ENCODE peak calls at places on chromosomes 12 and 14, in seven cellular contexts. One of them, this sample, is unnamed.
A peak's percentile ranks its signal among the peaks of the same experiment; 100 is the strongest.

GRCh38 chr14:104341532-104342434 is 203.4 kb downstream of the KIF26A start:
- DNase-seq in kidney tubule cell: peak; percentile 59
- DNase-seq in nucleus accumbens: no peak
- DNase-seq in stimulated activated CD4-positive, alpha-beta T cell treated with anti-CD3 and anti-CD28 coated beads, Interleukin-12 subunit alpha, Interleukin-12 subunit beta, amount 100 ng/mL, for 4 hours: no peak
- DNase-seq in Right ventricle myocardium inferior: no peak
- DNase-seq in astrocyte: no peak
- DNase-seq in fibroblast of pulmonary artery: peak; percentile 11
- DNase-seq in this sample: peak; percentile 50

GRCh38 chr14:60724080-60724618 is at the start of gene SIX4:
- DNase-seq in kidney tubule cell: peak; percentile 91
- DNase-seq in nucleus accumbens: peak; percentile 16
- DNase-seq in stimulated activated CD4-positive, alpha-beta T cell treated with anti-CD3 and anti-CD28 coated beads, Interleukin-12 subunit alpha, Interleukin-12 subunit beta, amount 100 ng/mL, for 4 hours: no peak
- DNase-seq in Right ventricle myocardium inferior: peak; percentile 75
- DNase-seq in astrocyte: peak; percentile 83
- DNase-seq in fibroblast of pulmonary artery: peak; percentile 78
- DNase-seq in this sample: peak; percentile 72

GRCh38 chr14:70822706-70823185 is 13.4 kb upstream of the MAP3K9 start:
- DNase-seq in kidney tubule cell: peak; percentile 27
- DNase-seq in nucleus accumbens: no peak
- DNase-seq in stimulated activated CD4-positive, alpha-beta T cell treated with anti-CD3 and anti-CD28 coated beads, Interleukin-12 subunit alpha, Interleukin-12 subunit beta, amount 100 ng/mL, for 4 hours: no peak
- DNase-seq in Right ventricle myocardium inferior: no peak
- DNase-seq in astrocyte: no peak
- DNase-seq in fibroblast of pulmonary artery: peak; percentile 39
- DNase-seq in this sample: peak; percentile 64

GRCh38 chr14:101508196-101508947 is 52.9 kb upstream of the DIO3 start:
- DNase-seq in kidney tubule cell: no peak
- DNase-seq in nucleus accumbens: no peak
- DNase-seq in stimulated activated CD4-positive, alpha-beta T cell treated with anti-CD3 and anti-CD28 coated beads, Interleukin-12 subunit alpha, Interleukin-12 subunit beta, amount 100 ng/mL, for 4 hours: no peak
- DNase-seq in Right ventricle myocardium inferior: peak; percentile 45
- DNase-seq in astrocyte: no peak
- DNase-seq in fibroblast of pulmonary artery: no peak
- DNase-seq in this sample: no peak

GRCh38 chr12:113227169-113227568 is 5.9 kb downstream of the TPCN1 start:
- DNase-seq in kidney tubule cell: no peak
- DNase-seq in nucleus accumbens: no peak
- DNase-seq in stimulated activated CD4-positive, alpha-beta T cell treated with anti-CD3 and anti-CD28 coated beads, Interleukin-12 subunit alpha, Interleukin-12 subunit beta, amount 100 ng/mL, for 4 hours: no peak
- DNase-seq in Right ventricle myocardium inferior: no peak
- DNase-seq in astrocyte: no peak
- DNase-seq in fibroblast of pulmonary artery: no peak
- DNase-seq in this sample: peak; percentile 68

GRCh38 chr14:105472496-105472991 is 2.1 kb upstream of the CRIP2 start:
- DNase-seq in kidney tubule cell: no peak
- DNase-seq in nucleus accumbens: no peak
- DNase-seq in stimulated activated CD4-positive, alpha-beta T cell treated with anti-CD3 and anti-CD28 coated beads, Interleukin-12 subunit alpha, Interleukin-12 subunit beta, amount 100 ng/mL, for 4 hours: no peak
- DNase-seq in Right ventricle myocardium inferior: peak; percentile 88
- DNase-seq in astrocyte: no peak
- DNase-seq in fibroblast of pulmonary artery: no peak
- DNase-seq in this sample: peak; percentile 89

GRCh38 chr12:6620137-6620884 is 13.1 kb upstream of the CHD4 start:
- DNase-seq in kidney tubule cell: peak; percentile 53
- DNase-seq in nucleus accumbens: no peak
- DNase-seq in stimulated activated CD4-positive, alpha-beta T cell treated with anti-CD3 and anti-CD28 coated beads, Interleukin-12 subunit alpha, Interleukin-12 subunit beta, amount 100 ng/mL, for 4 hours: peak; percentile 59
- DNase-seq in Right ventricle myocardium inferior: peak; percentile 76
- DNase-seq in astrocyte: peak; percentile 21
- DNase-seq in fibroblast of pulmonary artery: peak; percentile 71
- DNase-seq in this sample: peak; percentile 70

GRCh38 chr12:110107369-110108281 is 16.5 kb upstream of the IFT81 start:
- DNase-seq in kidney tubule cell: peak; percentile 48
- DNase-seq in nucleus accumbens: no peak
- DNase-seq in stimulated activated CD4-positive, alpha-beta T cell treated with anti-CD3 and anti-CD28 coated beads, Interleukin-12 subunit alpha, Interleukin-12 subunit beta, amount 100 ng/mL, for 4 hours: no peak
- DNase-seq in Right ventricle myocardium inferior: no peak
- DNase-seq in astrocyte: peak; percentile 98
- DNase-seq in fibroblast of pulmonary artery: peak; percentile 92
- DNase-seq in this sample: no peak

GRCh38 chr14:88553886-88554457 is 835 bp downstream of the PTPN21 start:
- DNase-seq in kidney tubule cell: no peak
- DNase-seq in nucleus accumbens: no peak
- DNase-seq in stimulated activated CD4-positive, alpha-beta T cell treated with anti-CD3 and anti-CD28 coated beads, Interleukin-12 subunit alpha, Interleukin-12 subunit beta, amount 100 ng/mL, for 4 hours: no peak
- DNase-seq in Right ventricle myocardium inferior: no peak
- DNase-seq in astrocyte: peak; percentile 22
- DNase-seq in fibroblast of pulmonary artery: peak; percentile 27
- DNase-seq in this sample: peak; percentile 28

GRCh38 chr14:63421226-63421625 is 102.5 kb upstream of the GPHB5 start:
- DNase-seq in kidney tubule cell: no peak
- DNase-seq in nucleus accumbens: no peak
- DNase-seq in stimulated activated CD4-positive, alpha-beta T cell treated with anti-CD3 and anti-CD28 coated beads, Interleukin-12 subunit alpha, Interleukin-12 subunit beta, amount 100 ng/mL, for 4 hours: no peak
- DNase-seq in Right ventricle myocardium inferior: no peak
- DNase-seq in astrocyte: no peak
- DNase-seq in fibroblast of pulmonary artery: no peak
- DNase-seq in this sample: no peak

GRCh38 chr12:73598626-73599025 is 939.0 kb upstream of the ATXN7L3B start:
- DNase-seq in kidney tubule cell: no peak
- DNase-seq in nucleus accumbens: no peak
- DNase-seq in stimulated activated CD4-positive, alpha-beta T cell treated with anti-CD3 and anti-CD28 coated beads, Interleukin-12 subunit alpha, Interleukin-12 subunit beta, amount 100 ng/mL, for 4 hours: no peak
- DNase-seq in Right ventricle myocardium inferior: no peak
- DNase-seq in astrocyte: peak; percentile 8
- DNase-seq in fibroblast of pulmonary artery: no peak
- DNase-seq in this sample: no peak

GRCh38 chr12:45775964-45776363 is 46.5 kb downstream of the ARID2 start:
- DNase-seq in kidney tubule cell: no peak
- DNase-seq in nucleus accumbens: no peak
- DNase-seq in stimulated activated CD4-positive, alpha-beta T cell treated with anti-CD3 and anti-CD28 coated beads, Interleukin-12 subunit alpha, Interleukin-12 subunit beta, amount 100 ng/mL, for 4 hours: no peak
- DNase-seq in Right ventricle myocardium inferior: no peak
- DNase-seq in astrocyte: no peak
- DNase-seq in fibroblast of pulmonary artery: no peak
- DNase-seq in this sample: no peak

GRCh38 chr12:61513972-61514371 is 746.2 kb upstream of the USP15 start:
- DNase-seq in kidney tubule cell: no peak
- DNase-seq in nucleus accumbens: no peak
- DNase-seq in stimulated activated CD4-positive, alpha-beta T cell treated with anti-CD3 and anti-CD28 coated beads, Interleukin-12 subunit alpha, Interleukin-12 subunit beta, amount 100 ng/mL, for 4 hours: no peak
- DNase-seq in Right ventricle myocardium inferior: no peak
- DNase-seq in astrocyte: no peak
- DNase-seq in fibroblast of pulmonary artery: no peak
- DNase-seq in this sample: no peak

GRCh38 chr12:57005980-57006808 is at the start of gene ZBTB39:
- DNase-seq in kidney tubule cell: peak; percentile 70
- DNase-seq in nucleus accumbens: peak; percentile 32
- DNase-seq in stimulated activated CD4-positive, alpha-beta T cell treated with anti-CD3 and anti-CD28 coated beads, Interleukin-12 subunit alpha, Interleukin-12 subunit beta, amount 100 ng/mL, for 4 hours: peak; percentile 64
- DNase-seq in Right ventricle myocardium inferior: peak; percentile 77
- DNase-seq in astrocyte: peak; percentile 13
- DNase-seq in fibroblast of pulmonary artery: peak; percentile 55
- DNase-seq in this sample: peak; percentile 73

GRCh38 chr12:6254491-6254890 is 54.3 kb downstream of the CD9 start:
- DNase-seq in kidney tubule cell: no peak
- DNase-seq in nucleus accumbens: no peak
- DNase-seq in stimulated activated CD4-positive, alpha-beta T cell treated with anti-CD3 and anti-CD28 coated beads, Interleukin-12 subunit alpha, Interleukin-12 subunit beta, amount 100 ng/mL, for 4 hours: no peak
- DNase-seq in Right ventricle myocardium inferior: no peak
- DNase-seq in astrocyte: no peak
- DNase-seq in fibroblast of pulmonary artery: no peak
- DNase-seq in this sample: no peak

GRCh38 chr12:100718212-100718611 is 76.4 kb upstream of the ANO4 start:
- DNase-seq in kidney tubule cell: no peak
- DNase-seq in nucleus accumbens: no peak
- DNase-seq in stimulated activated CD4-positive, alpha-beta T cell treated with anti-CD3 and anti-CD28 coated beads, Interleukin-12 subunit alpha, Interleukin-12 subunit beta, amount 100 ng/mL, for 4 hours: no peak
- DNase-seq in Right ventricle myocardium inferior: no peak
- DNase-seq in astrocyte: peak; percentile 1
- DNase-seq in fibroblast of pulmonary artery: peak; percentile 36
- DNase-seq in this sample: no peak

GRCh38 chr14:101259748-101260147 is 301.5 kb upstream of the DIO3 start:
- DNase-seq in kidney tubule cell: no peak
- DNase-seq in nucleus accumbens: no peak
- DNase-seq in stimulated activated CD4-positive, alpha-beta T cell treated with anti-CD3 and anti-CD28 coated beads, Interleukin-12 subunit alpha, Interleukin-12 subunit beta, amount 100 ng/mL, for 4 hours: no peak
- DNase-seq in Right ventricle myocardium inferior: no peak
- DNase-seq in astrocyte: no peak
- DNase-seq in fibroblast of pulmonary artery: no peak
- DNase-seq in this sample: no peak

GRCh38 chr12:41940571-41940970 is 204.1 kb downstream of the GXYLT1 start:
- DNase-seq in kidney tubule cell: no peak
- DNase-seq in nucleus accumbens: no peak
- DNase-seq in stimulated activated CD4-positive, alpha-beta T cell treated with anti-CD3 and anti-CD28 coated beads, Interleukin-12 subunit alpha, Interleukin-12 subunit beta, amount 100 ng/mL, for 4 hours: no peak
- DNase-seq in Right ventricle myocardium inferior: no peak
- DNase-seq in astrocyte: no peak
- DNase-seq in fibroblast of pulmonary artery: no peak
- DNase-seq in this sample: no peak

GRCh38 chr12:72468505-72468904 is 196.3 kb downstream of the TRHDE start:
- DNase-seq in kidney tubule cell: no peak
- DNase-seq in nucleus accumbens: no peak
- DNase-seq in stimulated activated CD4-positive, alpha-beta T cell treated with anti-CD3 and anti-CD28 coated beads, Interleukin-12 subunit alpha, Interleukin-12 subunit beta, amount 100 ng/mL, for 4 hours: no peak
- DNase-seq in Right ventricle myocardium inferior: no peak
- DNase-seq in astrocyte: no peak
- DNase-seq in fibroblast of pulmonary artery: no peak
- DNase-seq in this sample: no peak

GRCh38 chr14:22791302-22791701 is 23.9 kb downstream of the SLC7A7 start:
- DNase-seq in kidney tubule cell: peak; percentile 89
- DNase-seq in nucleus accumbens: no peak
- DNase-seq in stimulated activated CD4-positive, alpha-beta T cell treated with anti-CD3 and anti-CD28 coated beads, Interleukin-12 subunit alpha, Interleukin-12 subunit beta, amount 100 ng/mL, for 4 hours: no peak
- DNase-seq in Right ventricle myocardium inferior: no peak
- DNase-seq in astrocyte: peak; percentile 80
- DNase-seq in fibroblast of pulmonary artery: peak; percentile 31
- DNase-seq in this sample: no peak

GRCh38 chr12:112539221-112539620 is 120.5 kb downstream of the PTPN11 start:
- DNase-seq in kidney tubule cell: no peak
- DNase-seq in nucleus accumbens: no peak
- DNase-seq in stimulated activated CD4-positive, alpha-beta T cell treated with anti-CD3 and anti-CD28 coated beads, Interleukin-12 subunit alpha, Interleukin-12 subunit beta, amount 100 ng/mL, for 4 hours: no peak
- DNase-seq in Right ventricle myocardium inferior: no peak
- DNase-seq in astrocyte: no peak
- DNase-seq in fibroblast of pulmonary artery: no peak
- DNase-seq in this sample: no peak

This sample was measured in Right ventricle myocardium superior.